ENCODE peak calls at places on chromosomes 3 and 15, in seven cellular contexts. One of them, this sample, is unnamed.

GRCh38 chr3:71102111-71103039 is 481.2 kb downstream of the FOXP1 start:
- DNase-seq in right atrium auricular region: no peak
- DNase-seq in left ventricle myocardium inferior: no peak
- DNase-seq in endodermal cell: no peak
- DNase-seq in lower lobe of right lung: no peak
- DNase-seq in CD8-positive, alpha-beta memory T cell: no peak
- DNase-seq in lung: no peak
- DNase-seq in this sample: no peak

GRCh38 chr3:161423911-161424522 is 52.7 kb upstream of the SPTSSB start:
- DNase-seq in right atrium auricular region: no peak
- DNase-seq in left ventricle myocardium inferior: no peak
- DNase-seq in endodermal cell: no peak
- DNase-seq in lower lobe of right lung: no peak
- DNase-seq in CD8-positive, alpha-beta memory T cell: no peak
- DNase-seq in lung: no peak
- DNase-seq in this sample: no peak

GRCh38 chr15:54226455-54226854 is 248.2 kb downstream of the UNC13C start:
- DNase-seq in right atrium auricular region: no peak
- DNase-seq in left ventricle myocardium inferior: no peak
- DNase-seq in endodermal cell: no peak
- DNase-seq in lower lobe of right lung: no peak
- DNase-seq in CD8-positive, alpha-beta memory T cell: no peak
- DNase-seq in lung: no peak
- DNase-seq in this sample: no peak

GRCh38 chr15:75836953-75837321 is 6.3 kb upstream of the UBE2Q2 start:
- DNase-seq in right atrium auricular region: peak; percentile 72
- DNase-seq in left ventricle myocardium inferior: no peak
- DNase-seq in endodermal cell: no peak
- DNase-seq in lower lobe of right lung: peak; percentile 53
- DNase-seq in CD8-positive, alpha-beta memory T cell: no peak
- DNase-seq in lung: no peak
- DNase-seq in this sample: no peak

GRCh38 chr3:28286595-28286994 is 45.2 kb downstream of the CMC1 start:
- DNase-seq in right atrium auricular region: no peak
- DNase-seq in left ventricle myocardium inferior: no peak
- DNase-seq in endodermal cell: no peak
- DNase-seq in lower lobe of right lung: no peak
- DNase-seq in CD8-positive, alpha-beta memory T cell: no peak
- DNase-seq in lung: no peak
- DNase-seq in this sample: no peak

GRCh38 chr15:80309769-80310384 is 57.9 kb upstream of the CTXND1 start:
- DNase-seq in right atrium auricular region: no peak
- DNase-seq in left ventricle myocardium inferior: no peak
- DNase-seq in endodermal cell: peak; percentile 71
- DNase-seq in lower lobe of right lung: no peak
- DNase-seq in CD8-positive, alpha-beta memory T cell: no peak
- DNase-seq in lung: no peak
- DNase-seq in this sample: peak; percentile 37

GRCh38 chr3:8143186-8143585 is 358.4 kb upstream of the LMCD1 start:
- DNase-seq in right atrium auricular region: no peak
- DNase-seq in left ventricle myocardium inferior: no peak
- DNase-seq in endodermal cell: no peak
- DNase-seq in lower lobe of right lung: no peak
- DNase-seq in CD8-positive, alpha-beta memory T cell: no peak
- DNase-seq in lung: no peak
- DNase-seq in this sample: no peak

GRCh38 chr15:65638107-65638506 is 16.4 kb downstream of the SLC24A1 start:
- DNase-seq in right atrium auricular region: no peak
- DNase-seq in left ventricle myocardium inferior: no peak
- DNase-seq in endodermal cell: peak; percentile 67
- DNase-seq in lower lobe of right lung: no peak
- DNase-seq in CD8-positive, alpha-beta memory T cell: no peak
- DNase-seq in lung: no peak
- DNase-seq in this sample: no peak

GRCh38 chr3:143686638-143687197 is 161.6 kb downstream of the SLC9A9 start:
- DNase-seq in right atrium auricular region: no peak
- DNase-seq in left ventricle myocardium inferior: no peak
- DNase-seq in endodermal cell: no peak
- DNase-seq in lower lobe of right lung: no peak
- DNase-seq in CD8-positive, alpha-beta memory T cell: no peak
- DNase-seq in lung: no peak
- DNase-seq in this sample: no peak

GRCh38 chr15:42605281-42605744 is 29.9 kb downstream of the STARD9 start:
- DNase-seq in right atrium auricular region: no peak
- DNase-seq in left ventricle myocardium inferior: no peak
- DNase-seq in endodermal cell: no peak
- DNase-seq in lower lobe of right lung: no peak
- DNase-seq in CD8-positive, alpha-beta memory T cell: no peak
- DNase-seq in lung: no peak
- DNase-seq in this sample: no peak

GRCh38 chr3:151960956-151961580 is 87.6 kb downstream of the SUCNR1 start:
- DNase-seq in right atrium auricular region: no peak
- DNase-seq in left ventricle myocardium inferior: no peak
- DNase-seq in endodermal cell: no peak
- DNase-seq in lower lobe of right lung: no peak
- DNase-seq in CD8-positive, alpha-beta memory T cell: no peak
- DNase-seq in lung: no peak
- DNase-seq in this sample: no peak

GRCh38 chr3:172685331-172686214 is 25.3 kb downstream of the NCEH1 start:
- DNase-seq in right atrium auricular region: no peak
- DNase-seq in left ventricle myocardium inferior: no peak
- DNase-seq in endodermal cell: no peak
- DNase-seq in lower lobe of right lung: no peak
- DNase-seq in CD8-positive, alpha-beta memory T cell: no peak
- DNase-seq in lung: no peak
- DNase-seq in this sample: no peak

GRCh38 chr15:92914103-92914499 is 14.0 kb downstream of the CHD2 start:
- DNase-seq in right atrium auricular region: no peak
- DNase-seq in left ventricle myocardium inferior: no peak
- DNase-seq in endodermal cell: no peak
- DNase-seq in lower lobe of right lung: no peak
- DNase-seq in CD8-positive, alpha-beta memory T cell: no peak
- DNase-seq in lung: no peak
- DNase-seq in this sample: no peak

GRCh38 chr3:138684411-138684810 is 75.8 kb downstream of the FAIM start:
- DNase-seq in right atrium auricular region: no peak
- DNase-seq in left ventricle myocardium inferior: no peak
- DNase-seq in endodermal cell: no peak
- DNase-seq in lower lobe of right lung: no peak
- DNase-seq in CD8-positive, alpha-beta memory T cell: no peak
- DNase-seq in lung: no peak
- DNase-seq in this sample: no peak

GRCh38 chr3:102671005-102671404 is 236.2 kb downstream of the ZPLD1 start:
- DNase-seq in right atrium auricular region: no peak
- DNase-seq in left ventricle myocardium inferior: no peak
- DNase-seq in endodermal cell: no peak
- DNase-seq in lower lobe of right lung: no peak
- DNase-seq in CD8-positive, alpha-beta memory T cell: no peak
- DNase-seq in lung: no peak
- DNase-seq in this sample: no peak

GRCh38 chr3:15324335-15324734 is 8.1 kb downstream of the SH3BP5 start:
- DNase-seq in right atrium auricular region: no peak
- DNase-seq in left ventricle myocardium inferior: peak; percentile 49
- DNase-seq in endodermal cell: no peak
- DNase-seq in lower lobe of right lung: no peak
- DNase-seq in CD8-positive, alpha-beta memory T cell: no peak
- DNase-seq in lung: no peak
- DNase-seq in this sample: no peak

GRCh38 chr15:69499521-69500201 is 47.0 kb downstream of the RPLP1 start:
- DNase-seq in right atrium auricular region: peak; percentile 54
- DNase-seq in left ventricle myocardium inferior: peak; percentile 29
- DNase-seq in endodermal cell: peak; percentile 48
- DNase-seq in lower lobe of right lung: no peak
- DNase-seq in CD8-positive, alpha-beta memory T cell: no peak
- DNase-seq in lung: no peak
- DNase-seq in this sample: no peak

GRCh38 chr3:72938471-72939265 is 50.8 kb downstream of the GXYLT2 start:
- DNase-seq in right atrium auricular region: peak; percentile 87
- DNase-seq in left ventricle myocardium inferior: peak; percentile 20
- DNase-seq in endodermal cell: peak; percentile 66
- DNase-seq in lower lobe of right lung: no peak
- DNase-seq in CD8-positive, alpha-beta memory T cell: no peak
- DNase-seq in lung: peak; percentile 74
- DNase-seq in this sample: peak; percentile 51

GRCh38 chr15:80856400-80856799 is 77.2 kb downstream of the CEMIP start:
- DNase-seq in right atrium auricular region: no peak
- DNase-seq in left ventricle myocardium inferior: no peak
- DNase-seq in endodermal cell: peak; percentile 63
- DNase-seq in lower lobe of right lung: no peak
- DNase-seq in CD8-positive, alpha-beta memory T cell: no peak
- DNase-seq in lung: no peak
- DNase-seq in this sample: no peak

GRCh38 chr15:25792128-25792527 is 71.0 kb downstream of the ATP10A start:
- DNase-seq in right atrium auricular region: no peak
- DNase-seq in left ventricle myocardium inferior: no peak
- DNase-seq in endodermal cell: peak; percentile 24
- DNase-seq in lower lobe of right lung: no peak
- DNase-seq in CD8-positive, alpha-beta memory T cell: no peak
- DNase-seq in lung: no peak
- DNase-seq in this sample: no peak
- H3K4me1 ChIP-seq in right atrium auricular region: no peaks in the 10 kb centered on the region
- H3K4me1 ChIP-seq in left ventricle myocardium inferior: peaks cover 12% of the 10 kb centered on the region
- H3K4me1 ChIP-seq in endodermal cell: no peaks in the 10 kb centered on the region
- H3K4me1 ChIP-seq in lower lobe of right lung: peaks cover 29% of the 10 kb centered on the region
- H3K4me1 ChIP-seq in CD8-positive, alpha-beta memory T cell: peaks cover 18% of the 10 kb centered on the region
- H3K4me1 ChIP-seq in lung: no peaks in the 10 kb centered on the region
- H3K4me1 ChIP-seq in this sample: no peaks in the 10 kb centered on the region

GRCh38 chr3:30614373-30614772 is 8.0 kb downstream of the TGFBR2 start:
- DNase-seq in right atrium auricular region: no peak
- DNase-seq in left ventricle myocardium inferior: no peak
- DNase-seq in endodermal cell: no peak
- DNase-seq in lower lobe of right lung: no peak
- DNase-seq in CD8-positive, alpha-beta memory T cell: no peak
- DNase-seq in lung: no peak
- DNase-seq in this sample: no peak
- H3K4me1 ChIP-seq in right atrium auricular region: no peaks in the 10 kb centered on the region
- H3K4me1 ChIP-seq in left ventricle myocardium inferior: peaks cover 100% of the 10 kb centered on the region
- H3K4me1 ChIP-seq in endodermal cell: no peaks in the 10 kb centered on the region
- H3K4me1 ChIP-seq in lower lobe of right lung: peaks cover 97% of the 10 kb centered on the region
- H3K4me1 ChIP-seq in CD8-positive, alpha-beta memory T cell: peaks cover 89% of the 10 kb centered on the region
- H3K4me1 ChIP-seq in lung: peaks cover 43% of the 10 kb centered on the region
- H3K4me1 ChIP-seq in this sample: no peaks in the 10 kb centered on the region

GRCh38 chr3:129555176-129555575 is 12.2 kb downstream of the H1-8 start:
- DNase-seq in right atrium auricular region: no peak
- DNase-seq in left ventricle myocardium inferior: no peak
- DNase-seq in endodermal cell: no peak
- DNase-seq in lower lobe of right lung: no peak
- DNase-seq in CD8-positive, alpha-beta memory T cell: no peak
- DNase-seq in lung: no peak
- DNase-seq in this sample: peak; percentile 27

GRCh38 chr3:129555616-129556357 is 12.8 kb downstream of the H1-8 start:
- DNase-seq in right atrium auricular region: no peak
- DNase-seq in left ventricle myocardium inferior: no peak
- DNase-seq in endodermal cell: no peak
- DNase-seq in lower lobe of right lung: no peak
- DNase-seq in CD8-positive, alpha-beta memory T cell: no peak
- DNase-seq in lung: no peak
- DNase-seq in this sample: peak; percentile 9

GRCh38 chr3:129553171-129553570 is 10.2 kb downstream of the H1-8 start:
- DNase-seq in right atrium auricular region: no peak
- DNase-seq in left ventricle myocardium inferior: no peak
- DNase-seq in endodermal cell: no peak
- DNase-seq in lower lobe of right lung: no peak
- DNase-seq in CD8-positive, alpha-beta memory T cell: no peak
- DNase-seq in lung: no peak
- DNase-seq in this sample: peak; percentile 5

GRCh38 chr3:129553771-129554170 is 10.8 kb downstream of the H1-8 start:
- DNase-seq in right atrium auricular region: no peak
- DNase-seq in left ventricle myocardium inferior: no peak
- DNase-seq in endodermal cell: no peak
- DNase-seq in lower lobe of right lung: no peak
- DNase-seq in CD8-positive, alpha-beta memory T cell: no peak
- DNase-seq in lung: no peak
- DNase-seq in this sample: peak; percentile 9

GRCh38 chr3:129554356-129555120 is 11.6 kb downstream of the H1-8 start:
- DNase-seq in right atrium auricular region: no peak
- DNase-seq in left ventricle myocardium inferior: no peak
- DNase-seq in endodermal cell: no peak
- DNase-seq in lower lobe of right lung: no peak
- DNase-seq in CD8-positive, alpha-beta memory T cell: no peak
- DNase-seq in lung: no peak
- DNase-seq in this sample: peak; percentile 21
- H3K4me1 ChIP-seq in right atrium auricular region: no peaks in the 10 kb centered on the region
- H3K4me1 ChIP-seq in left ventricle myocardium inferior: peaks cover 76% of the 10 kb centered on the region
- H3K4me1 ChIP-seq in endodermal cell: peaks cover 3% of the 10 kb centered on the region
- H3K4me1 ChIP-seq in lower lobe of right lung: peaks cover 43% of the 10 kb centered on the region
- H3K4me1 ChIP-seq in CD8-positive, alpha-beta memory T cell: peaks cover 21% of the 10 kb centered on the region
- H3K4me1 ChIP-seq in lung: no peaks in the 10 kb centered on the region
- H3K4me1 ChIP-seq in this sample: peaks cover 50% of the 10 kb centered on the region

GRCh38 chr3:120052685-120053084 is 41.6 kb downstream of the GSK3B start:
- DNase-seq in right atrium auricular region: no peak
- DNase-seq in left ventricle myocardium inferior: no peak
- DNase-seq in endodermal cell: no peak
- DNase-seq in lower lobe of right lung: no peak
- DNase-seq in CD8-positive, alpha-beta memory T cell: no peak
- DNase-seq in lung: no peak
- DNase-seq in this sample: no peak

GRCh38 chr3:120049881-120050539 is 44.2 kb downstream of the GSK3B start:
- DNase-seq in right atrium auricular region: no peak
- DNase-seq in left ventricle myocardium inferior: no peak
- DNase-seq in endodermal cell: no peak
- DNase-seq in lower lobe of right lung: no peak
- DNase-seq in CD8-positive, alpha-beta memory T cell: no peak
- DNase-seq in lung: no peak
- DNase-seq in this sample: no peak

GRCh38 chr3:120052225-120052624 is 42.0 kb downstream of the GSK3B start:
- DNase-seq in right atrium auricular region: no peak
- DNase-seq in left ventricle myocardium inferior: no peak
- DNase-seq in endodermal cell: no peak
- DNase-seq in lower lobe of right lung: no peak
- DNase-seq in CD8-positive, alpha-beta memory T cell: no peak
- DNase-seq in lung: no peak
- DNase-seq in this sample: no peak

GRCh38 chr3:120047686-120048085 is 46.6 kb downstream of the GSK3B start:
- DNase-seq in right atrium auricular region: no peak
- DNase-seq in left ventricle myocardium inferior: no peak
- DNase-seq in endodermal cell: no peak
- DNase-seq in lower lobe of right lung: no peak
- DNase-seq in CD8-positive, alpha-beta memory T cell: no peak
- DNase-seq in lung: no peak
- DNase-seq in this sample: no peak

GRCh38 chr3:120048355-120048754 is 45.9 kb downstream of the GSK3B start:
- DNase-seq in right atrium auricular region: no peak
- DNase-seq in left ventricle myocardium inferior: no peak
- DNase-seq in endodermal cell: no peak
- DNase-seq in lower lobe of right lung: no peak
- DNase-seq in CD8-positive, alpha-beta memory T cell: no peak
- DNase-seq in lung: no peak
- DNase-seq in this sample: no peak
- H3K4me1 ChIP-seq in right atrium auricular region: no peaks in the 10 kb centered on the region
- H3K4me1 ChIP-seq in left ventricle myocardium inferior: peaks cover 57% of the 10 kb centered on the region
- H3K4me1 ChIP-seq in endodermal cell: no peaks in the 10 kb centered on the region
- H3K4me1 ChIP-seq in lower lobe of right lung: peaks cover 34% of the 10 kb centered on the region
- H3K4me1 ChIP-seq in CD8-positive, alpha-beta memory T cell: peaks cover 37% of the 10 kb centered on the region
- H3K4me1 ChIP-seq in lung: peaks cover 29% of the 10 kb centered on the region
- H3K4me1 ChIP-seq in this sample: peaks cover 18% of the 10 kb centered on the region